ENCODE peak calls at places on chromosomes 2 and 18, in four cellular contexts. Z is WTC11, E is K562, D is GM12878. L is an unnamed sample.

GRCh38 chr2:205752421-205752820 is 70.1 kb downstream of the NRP2 start:
- DNase-seq in D (no peak), E (no peak), Z (no peak), L (no peak)

GRCh38 chr2:1369905-1370304 is 43.4 kb upstream of the TPO start:
- DNase-seq in D (no peak), Z (no peak), E (no peak), L (no peak)

GRCh38 chr2:162318280-162319222 is at the start of gene IFIH1:
- DNase-seq in D (peak), Z (peak), E (peak), L (peak)

GRCh38 chr18:37668971-37669747 is 103.6 kb upstream of the CELF4 start:
- DNase-seq in Z (no peak), D (no peak), E (no peak), L (peak)

GRCh38 chr2:144132357-144132756 is 387.6 kb downstream of the ZEB2 start:
- DNase-seq in E (no peak), Z (no peak), D (no peak), L (no peak)

GRCh38 chr2:64819774-64820688 is 166.3 kb upstream of the SERTAD2 start:
- DNase-seq in Z (no peak), D (peak), E (no peak), L (no peak)

GRCh38 chr2:121504316-121504715 is 26.4 kb upstream of the RNU4ATAC start:
- DNase-seq in Z (no peak), E (no peak), D (no peak), L (no peak)

GRCh38 chr2:170022692-170023091 is 155.3 kb upstream of the MYO3B start:
- DNase-seq in Z (no peak), D (no peak), E (no peak), L (no peak)

GRCh38 chr18:48157956-48158355 is 227.5 kb upstream of the SMAD2 start:
- DNase-seq in E (no peak), D (no peak), Z (no peak), L (no peak)

GRCh38 chr2:231361701-231362588 is 33.6 kb upstream of the B3GNT7 start:
- DNase-seq in E (peak), D (peak), Z (no peak), L (no peak)

GRCh38 chr2:126788652-126789051 is 110.0 kb upstream of the TEX51 start:
- DNase-seq in D (no peak), Z (no peak), E (no peak), L (no peak)

GRCh38 chr18:55322176-55322735 is 265.7 kb downstream of the TCF4 start:
- DNase-seq in Z (peak), D (peak), E (no peak), L (peak)

GRCh38 chr2:127479219-127479825 is 47.0 kb downstream of the IWS1 start:
- DNase-seq in D (peak), Z (no peak), E (peak), L (peak)

GRCh38 chr2:164066095-164066494 is 330.3 kb upstream of the FIGN start:
- DNase-seq in E (no peak), Z (no peak), D (no peak), L (no peak)

GRCh38 chr2:135960598-135961551 is 24.6 kb downstream of the DARS1 start:
- DNase-seq in Z (no peak), E (no peak), D (no peak), L (peak)

GRCh38 chr2:66569321-66569851 is 134.5 kb downstream of the MEIS1 start:
- DNase-seq in E (peak), Z (no peak), D (no peak), L (no peak)

GRCh38 chr2:46039543-46040303 is 257.5 kb upstream of the EPAS1 start:
- DNase-seq in Z (no peak), E (no peak), D (no peak), L (no peak)

GRCh38 chr2:46042711-46043110 is 254.5 kb upstream of the EPAS1 start:
- DNase-seq in D (no peak), Z (no peak), E (no peak), L (no peak)

GRCh38 chr2:46041434-46041833 is 255.8 kb upstream of the EPAS1 start:
- DNase-seq in Z (no peak), D (no peak), E (no peak), L (no peak)

GRCh38 chr2:46042207-46042637 is 255.0 kb upstream of the EPAS1 start:
- DNase-seq in D (no peak), Z (no peak), E (no peak), L (no peak)

DNA sequence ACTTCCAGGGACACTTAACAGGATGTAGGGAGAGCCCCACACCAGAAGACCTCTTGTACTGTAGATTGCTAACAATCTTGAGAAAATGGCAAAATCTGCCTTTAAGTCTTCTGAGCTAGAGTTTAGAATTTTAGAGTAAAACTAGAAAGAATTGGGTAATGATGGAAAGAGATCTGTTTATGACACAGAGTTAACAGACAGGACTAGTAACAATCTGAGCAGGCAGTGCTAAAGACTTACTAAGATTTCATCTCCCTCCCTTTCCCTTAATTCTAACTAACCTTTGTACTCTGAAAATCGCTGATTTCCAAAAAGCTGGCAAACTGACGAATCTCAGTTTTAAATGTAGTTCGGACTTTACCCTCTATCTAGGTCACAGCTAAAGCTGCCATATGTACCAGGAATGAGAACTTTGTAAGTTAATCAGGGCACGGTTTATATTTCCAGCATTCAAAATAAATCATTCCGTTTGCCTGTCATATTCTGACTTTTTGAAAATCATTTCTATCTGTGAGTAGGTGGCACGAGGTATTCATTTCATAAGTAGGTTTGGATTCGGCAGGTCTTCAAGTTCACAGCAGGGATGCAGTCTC is 256.5 kb upstream of the EPAS1 start:
- DNase-seq in Z (no peak), D (no peak), E (no peak), L (no peak)
- TF ChIP-seq USF1 in Z (no peak), D (no peak), E (no peak), L (no peak)

GRCh38 chr2:149219853-149220252 is 110.5 kb upstream of the LYPD6 start:
- DNase-seq in E (no peak), D (no peak), Z (no peak), L (peak)
- TF ChIP-seq USF1 in E (no peak), D (no peak), Z (no peak), L (no peak)

GRCh38 chr18:63783394-63783793 is 8.2 kb downstream of the SERPINB7 start:
- DNase-seq in E (no peak), Z (peak), D (no peak), L (no peak)

GRCh38 chr18:63785031-63785430 is 9.8 kb downstream of the SERPINB7 start:
- DNase-seq in E (no peak), D (no peak), Z (no peak), L (no peak)

GRCh38 chr18:63787673-63788072 is 12.5 kb downstream of the SERPINB7 start:
- DNase-seq in D (no peak), E (no peak), Z (no peak), L (no peak)

GRCh38 chr18:63789327-63789726 is 14.1 kb downstream of the SERPINB7 start:
- DNase-seq in Z (no peak), E (no peak), D (no peak), L (no peak)

GRCh38 chr18:63788447-63789096 is 13.4 kb downstream of the SERPINB7 start:
- DNase-seq in E (no peak), Z (no peak), D (no peak), L (no peak)
- TF ChIP-seq USF1 in E (no peak), Z (no peak), D (no peak), L (no peak)

DNA sequence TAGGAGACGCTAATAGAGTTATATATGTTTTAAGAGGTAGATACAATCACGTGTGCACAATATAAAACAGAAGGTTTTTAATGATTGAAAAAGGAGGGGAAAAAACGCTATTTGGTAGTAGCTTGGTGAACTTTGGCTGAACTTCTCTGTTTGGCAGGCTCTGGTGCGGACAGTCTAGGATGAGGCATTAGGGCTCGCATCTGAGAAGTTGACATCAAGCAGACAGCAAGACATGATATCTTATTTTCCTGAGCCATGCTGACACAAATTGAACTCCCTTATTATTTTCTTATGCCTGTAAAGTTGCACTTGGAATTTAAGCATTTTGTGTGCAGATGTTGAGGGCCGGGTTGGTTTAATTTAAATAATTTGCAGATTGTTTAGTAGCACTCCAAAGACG is 176.6 kb downstream of the EN1 start:
- DNase-seq in E (no peak), Z (no peak), D (no peak), L (no peak)
- TF ChIP-seq USF1 in E (no peak), Z (no peak), D (no peak), L (no peak)

GRCh38 chr2:181891966-181892794 is 650 bp downstream of the ITPRID2 start:
- DNase-seq in D (no peak), Z (peak), E (peak), L (peak)
- TF ChIP-seq USF1 in D (no peak), Z (peak), E (no peak), L (no peak)

DNA sequence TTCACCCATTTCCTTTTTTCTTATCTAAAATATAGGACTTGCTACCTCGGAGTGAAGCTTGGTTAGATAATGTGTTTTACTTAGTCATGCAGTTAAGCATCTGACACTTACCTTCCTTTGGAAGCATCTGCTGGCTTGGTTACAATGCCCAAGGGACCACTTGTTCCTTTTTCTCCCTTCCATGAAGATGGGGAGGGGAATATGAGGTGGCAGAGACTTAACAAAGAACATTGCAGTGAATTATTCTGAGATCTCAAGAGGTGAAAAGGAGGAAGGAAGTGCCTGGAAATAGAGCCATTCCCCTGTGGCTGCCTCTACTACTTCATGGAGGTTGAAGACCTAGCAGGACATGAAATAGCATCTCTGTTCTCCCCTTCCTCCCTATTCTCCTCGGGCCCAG is 145.3 kb upstream of the FOSL2 start:
- DNase-seq in E (no peak), Z (no peak), D (no peak), L (no peak)
- TF ChIP-seq USF1 in E (no peak), Z (no peak), D (no peak), L (no peak)

GRCh38 chr2:102514061-102514785 is 41.2 kb downstream of the SLC9A4 start:
- DNase-seq in D (no peak), E (peak), Z (no peak), L (no peak)
- TF ChIP-seq USF1 in D (no peak), E (no peak), Z (no peak), L (no peak)

GRCh38 chr18:75810481-75810880 is 383.0 kb upstream of the SMIM21 start:
- DNase-seq in Z (no peak), E (no peak), D (no peak), L (no peak)
- TF ChIP-seq USF1 in Z (no peak), E (no peak), D (no peak), L (no peak)

GRCh38 chr2:226643030-226643429 is 156.6 kb downstream of the IRS1 start:
- DNase-seq in Z (no peak), E (no peak), D (no peak), L (no peak)
- TF ChIP-seq USF1 in Z (no peak), E (no peak), D (no peak), L (no peak)

GRCh38 chr18:42306208-42306980 is 351.4 kb downstream of the PIK3C3 start:
- DNase-seq in E (no peak), D (no peak), Z (no peak), L (no peak)

GRCh38 chr18:42310956-42311355 is 355.9 kb downstream of the PIK3C3 start:
- DNase-seq in Z (peak), E (no peak), D (no peak), L (no peak)
- TF ChIP-seq USF1 in Z (no peak), E (no peak), D (no peak), L (no peak)